ENCODE peak calls at places on chromosomes 5 and 9, in five cellular contexts. X is H4, I is Daoy, F is EL, B is SK-N-SH. E is an unnamed sample.

GRCh38 chr5:134103397-134103796 is 11.1 kb upstream of the TCF7 start:
- DNase-seq in X (no peak), I (no peak), F (no peak), B (no peak), E (no peak)

GRCh38 chr9:120412425-120412951 is 167.5 kb downstream of the CDK5RAP2 start:
- DNase-seq in X (peak), I (no peak), F (peak), B (no peak), E (peak)

GRCh38 chr5:40797273-40798011 is 732 bp downstream of the PRKAA1 start:
- DNase-seq in X (peak), I (peak), F (peak), B (peak), E (peak)

GRCh38 chr5:171092194-171092593 is 216.9 kb upstream of the TLX3 start:
- DNase-seq in X (no peak), I (peak), F (peak), B (no peak), E (no peak)

GRCh38 chr5:154344461-154344860 is 101.3 kb upstream of the SAP30L start:
- DNase-seq in X (no peak), I (no peak), F (no peak), B (no peak), E (no peak)

GRCh38 chr9:104780796-104781395 is 17.0 kb downstream of the NIPSNAP3B start:
- DNase-seq in X (peak), I (peak), F (peak), B (no peak), E (peak)

GRCh38 chr9:124306098-124306735 is 48.5 kb downstream of the NEK6 start:
- DNase-seq in X (peak), I (peak), F (peak), B (no peak), E (no peak)

GRCh38 chr5:69271376-69271775 is 36.7 kb downstream of the CDK7 start:
- DNase-seq in X (peak), I (peak), F (peak), B (no peak), E (no peak)

GRCh38 chr5:100647461-100648230 is 112.5 kb downstream of the FAM174A start:
- DNase-seq in X (peak), I (no peak), F (peak), B (no peak), E (peak)

GRCh38 chr5:171906703-171907590 is 99.5 kb downstream of the FBXW11 start:
- DNase-seq in X (no peak), I (no peak), F (no peak), B (no peak), E (no peak)

GRCh38 chr5:80204808-80205614 is 50.8 kb downstream of the SERINC5 start:
- DNase-seq in X (no peak), I (no peak), F (no peak), B (peak), E (peak)

GRCh38 chr5:17132444-17133083 is 84.9 kb upstream of the BASP1 start:
- DNase-seq in X (no peak), I (no peak), F (peak), B (peak), E (peak)

GRCh38 chr5:1783214-1783551 is 16.5 kb downstream of the MRPL36 start:
- DNase-seq in X (no peak), I (peak), F (no peak), B (no peak), E (no peak)

GRCh38 chr9:120652902-120653301 is 61.4 kb downstream of the MEGF9 start:
- DNase-seq in X (no peak), I (no peak), F (no peak), B (no peak), E (no peak)

GRCh38 chr5:98333921-98334320 is 439.5 kb upstream of the RGMB start:
- DNase-seq in X (no peak), I (no peak), F (peak), B (no peak), E (no peak)

GRCh38 chr9:91946825-91947224 is 3.2 kb downstream of the ROR2 start:
- DNase-seq in X (peak), I (no peak), F (no peak), B (no peak), E (no peak)

GRCh38 chr9:15697459-15697858 is 144.6 kb downstream of the CCDC171 start:
- DNase-seq in X (peak), I (peak), F (peak), B (no peak), E (no peak)

GRCh38 chr9:72280913-72281500 is 84.0 kb downstream of the ZFAND5 start:
- DNase-seq in X (peak), I (peak), F (peak), B (peak), E (peak)

GRCh38 chr9:126030716-126031115 is 283.5 kb downstream of the PBX3 start:
- DNase-seq in X (no peak), I (no peak), F (no peak), B (no peak), E (no peak)

GRCh38 chr5:109812698-109813097 is 123.0 kb downstream of the MAN2A1 start:
- DNase-seq in X (no peak), I (no peak), F (no peak), B (no peak), E (no peak)

GRCh38 chr9:114355821-114356220 is 26.2 kb downstream of the ORM2 start:
- DNase-seq in X (no peak), I (no peak), F (no peak), B (no peak), E (no peak)

GRCh38 chr9:87545858-87546257 is 48.2 kb downstream of the DAPK1 start:
- DNase-seq in X (peak), I (peak), F (peak), B (no peak), E (no peak)

GRCh38 chr5:112776301-112776856 is 38.7 kb downstream of the APC start:
- DNase-seq in X (no peak), I (peak), F (peak), B (no peak), E (no peak)

GRCh38 chr5:89229331-89230070 is 346.5 kb upstream of the MEF2C start:
- DNase-seq in X (no peak), I (no peak), F (no peak), B (no peak), E (no peak)

GRCh38 chr9:91298304-91298703 is 63.4 kb downstream of the AUH start:
- DNase-seq in X (no peak), I (no peak), F (no peak), B (no peak), E (no peak)

GRCh38 chr5:6737043-6737941 is 24.1 kb downstream of the TENT4A start:
- DNase-seq in X (no peak), I (no peak), F (no peak), B (no peak), E (no peak)

GRCh38 chr5:10133830-10134229 is 115.9 kb downstream of the ATPSCKMT start:
- DNase-seq in X (no peak), I (no peak), F (peak), B (no peak), E (peak)

GRCh38 chr9:4211806-4212205 is 88.1 kb downstream of the GLIS3 start:
- DNase-seq in X (no peak), I (no peak), F (no peak), B (no peak), E (no peak)

GRCh38 chr9:69637801-69638200 is 34.4 kb downstream of the APBA1 start:
- DNase-seq in X (no peak), I (peak), F (peak), B (no peak), E (no peak)

GRCh38 chr9:74478606-74479005 is 18.5 kb upstream of the RORB start:
- DNase-seq in X (no peak), I (peak), F (no peak), B (no peak), E (no peak)

GRCh38 chr5:77881528-77881927 is 105.4 kb upstream of the TBCA start:
- DNase-seq in X (no peak), I (no peak), F (no peak), B (no peak), E (no peak)

GRCh38 chr5:73215891-73216610 is 43.1 kb downstream of the TMEM174 start:
- DNase-seq in X (peak), I (peak), F (peak), B (peak), E (peak)

GRCh38 chr5:112025729-112026128 is 268.7 kb upstream of the NREP start:
- DNase-seq in X (no peak), I (no peak), F (no peak), B (no peak), E (no peak)

GRCh38 chr5:63194126-63194525 is 615.5 kb downstream of the LRRC70 start:
- DNase-seq in X (no peak), I (no peak), F (no peak), B (no peak), E (no peak)

GRCh38 chr5:59040804-59041201 is 457.9 kb downstream of the RAB3C start:
- DNase-seq in X (no peak), I (no peak), F (no peak), B (no peak), E (no peak)

GRCh38 chr5:43400082-43400481 is 12.1 kb downstream of the CCL28 start:
- DNase-seq in X (no peak), I (no peak), F (no peak), B (no peak), E (no peak)

GRCh38 chr9:93899609-93900435 is 55.3 kb downstream of the BARX1 start:
- DNase-seq in X (no peak), I (no peak), F (no peak), B (peak), E (no peak)

GRCh38 chr5:143229896-143230675 is 173.4 kb downstream of the NR3C1 start:
- DNase-seq in X (no peak), I (peak), F (no peak), B (no peak), E (no peak)

E was measured in GM23338.